ENCODE peak calls at places on chromosomes 7 and 10, in seven cellular contexts. Y is sigmoid colon; H is body of pancreas; P is breast epithelium; I is psoas muscle; S is CD8-positive, alpha-beta T cell; X is tibial nerve. B is an unnamed sample.

GRCh38 chr10:132709471-132709951 is 76.4 kb downstream of the NKX6-2 start:
- DNase-seq in Y (peak; percentile 59), H (no peak), P (no peak), I (no peak), S (no peak), X (no peak), B (no peak)

GRCh38 chr7:138608292-138608691 is 92.9 kb downstream of the SVOPL start:
- DNase-seq in Y (no peak), H (peak; percentile 68), P (no peak), I (no peak), S (no peak), X (no peak), B (no peak)

GRCh38 chr10:97762816-97763215 is 9.0 kb downstream of the SFRP5 start:
- DNase-seq in Y (peak; percentile 83), H (peak; percentile 84), P (no peak), I (no peak), S (no peak), X (peak; percentile 44), B (no peak)

GRCh38 chr7:83550100-83550499 is 98.8 kb downstream of the SEMA3E start:
- DNase-seq in Y (no peak), H (no peak), P (no peak), I (no peak), S (no peak), X (no peak), B (no peak)

GRCh38 chr10:23412223-23412622 is 26.7 kb upstream of the OTUD1 start:
- DNase-seq in Y (no peak), H (no peak), P (no peak), I (no peak), S (no peak), X (no peak), B (no peak)

GRCh38 chr10:103590744-103591291 is 97.3 kb downstream of the NEURL1 start:
- DNase-seq in Y (no peak), H (no peak), P (no peak), I (no peak), S (no peak), X (no peak), B (no peak)

GRCh38 chr7:112176693-112177415 is 29.3 kb downstream of the DOCK4 start:
- DNase-seq in Y (no peak), H (no peak), P (no peak), I (no peak), S (no peak), X (no peak), B (no peak)

GRCh38 chr7:140229591-140230516 is 53.1 kb upstream of the KDM7A start:
- DNase-seq in Y (no peak), H (peak; percentile 20), P (no peak), I (no peak), S (peak; percentile 88), X (no peak), B (peak; percentile 82)

GRCh38 chr10:131000244-131000643 is 311.3 kb downstream of the TCERG1L start:
- DNase-seq in Y (no peak), H (no peak), P (no peak), I (no peak), S (no peak), X (no peak), B (no peak)

GRCh38 chr7:87223666-87224065 is 4.1 kb upstream of the TMEM243 start:
- DNase-seq in Y (no peak), H (no peak), P (no peak), I (no peak), S (no peak), X (no peak), B (no peak)

GRCh38 chr10:99370993-99371392 is 41.8 kb downstream of the CNNM1 start:
- DNase-seq in Y (no peak), H (peak; percentile 24), P (no peak), I (no peak), S (no peak), X (no peak), B (no peak)

GRCh38 chr10:54983255-54983654 is 182.2 kb upstream of the PCDH15 start:
- DNase-seq in Y (no peak), H (no peak), P (no peak), I (no peak), S (no peak), X (no peak), B (no peak)

GRCh38 chr7:66804001-66804400 is 63.5 kb downstream of the RABGEF1 start:
- DNase-seq in Y (no peak), H (no peak), P (no peak), I (no peak), S (peak; percentile 1), X (no peak), B (no peak)

GRCh38 chr7:155508372-155509024 is 37.9 kb downstream of the CNPY1 start:
- DNase-seq in Y (no peak), H (no peak), P (no peak), I (no peak), S (no peak), X (no peak), B (no peak)

GRCh38 chr7:2614646-2615330 is 17.0 kb upstream of the TTYH3 start:
- DNase-seq in Y (no peak), H (no peak), P (no peak), I (no peak), S (no peak), X (no peak), B (no peak)

GRCh38 chr10:36354633-36355032 is 712.5 kb upstream of the FZD8 start:
- DNase-seq in Y (no peak), H (no peak), P (no peak), I (no peak), S (no peak), X (no peak), B (no peak)

GRCh38 chr10:77431209-77431611 is 206.4 kb downstream of the KCNMA1 start:
- DNase-seq in Y (no peak), H (no peak), P (no peak), I (no peak), S (no peak), X (no peak), B (no peak)

GRCh38 chr10:70970830-70971229 is 82.5 kb upstream of the PCBD1 start:
- DNase-seq in Y (no peak), H (no peak), P (no peak), I (no peak), S (no peak), X (no peak), B (no peak)

GRCh38 chr7:67593807-67594206 is 597.2 kb downstream of the TYW1 start:
- DNase-seq in Y (no peak), H (no peak), P (no peak), I (no peak), S (no peak), X (no peak), B (no peak)

GRCh38 chr7:47502240-47502877 is 79.6 kb downstream of the TNS3 start:
- DNase-seq in Y (no peak), H (no peak), P (no peak), I (no peak), S (no peak), X (no peak), B (no peak)

GRCh38 chr7:121344497-121344896 is 15.7 kb downstream of the WNT16 start:
- DNase-seq in Y (no peak), H (no peak), P (no peak), I (no peak), S (no peak), X (no peak), B (no peak)

GRCh38 chr7:11193131-11193867 is 219.6 kb downstream of the PHF14 start:
- DNase-seq in Y (no peak), H (peak; percentile 17), P (no peak), I (no peak), S (no peak), X (no peak), B (no peak)

DNA sequence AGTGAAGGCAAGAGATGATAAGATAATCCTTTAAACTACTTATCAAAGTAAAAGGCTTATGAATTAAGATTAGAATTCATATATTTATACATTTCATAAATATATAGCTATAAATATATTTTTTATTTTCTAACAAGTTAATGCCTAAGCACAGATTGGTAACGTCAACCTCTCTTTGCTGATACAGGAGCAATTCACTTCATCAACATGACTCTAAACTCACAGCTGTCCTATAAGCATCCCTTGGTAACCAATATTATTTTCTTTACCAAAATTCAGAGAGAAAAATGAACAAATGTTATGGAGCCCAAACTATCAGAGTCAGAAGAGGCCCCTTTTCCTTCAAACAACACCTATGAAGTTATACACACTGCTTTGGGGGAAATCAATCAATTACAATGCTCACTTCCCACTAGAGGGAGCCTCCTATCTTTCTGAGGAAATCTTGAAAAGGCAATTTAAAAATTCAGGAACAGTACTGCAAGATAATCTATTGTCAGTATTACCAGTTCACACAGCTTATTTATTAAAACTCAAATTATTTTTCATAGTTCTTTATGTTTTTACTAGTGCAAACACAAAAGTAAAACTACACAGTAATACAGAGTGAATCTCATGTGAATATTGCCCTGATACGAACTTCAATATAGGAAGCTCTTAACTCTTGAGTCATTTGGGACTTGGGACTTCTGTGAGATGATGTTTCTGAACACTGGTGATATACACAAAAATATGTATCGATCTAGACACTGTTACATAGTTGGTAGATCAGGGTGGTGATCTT is 51.0 kb upstream of the NOBOX start:
- DNase-seq in Y (no peak), H (no peak), P (no peak), I (no peak), S (no peak), X (no peak), B (no peak)
- TF ChIP-seq CTCF in Y (peak; percentile 19), H (no peak), P (no peak), I (peak; percentile 8), S (no peak), X (no peak), B (no peak)

GRCh38 chr10:128322106-128322505 is 195.9 kb upstream of the MKI67 start:
- DNase-seq in Y (no peak), H (no peak), P (no peak), I (no peak), S (no peak), X (no peak), B (no peak)
- H3K27me3 ChIP-seq in Y (no peaks in the 10 kb centered on the region), H (no peaks in the 10 kb centered on the region), P (no peaks in the 10 kb centered on the region), I (no peaks in the 10 kb centered on the region), S (no peaks in the 10 kb centered on the region), X (no peaks in the 10 kb centered on the region), B (peaks cover 4% of the 10 kb centered on the region)

GRCh38 chr10:8179081-8179480 is 124.6 kb downstream of the GATA3 start:
- DNase-seq in Y (no peak), H (no peak), P (no peak), I (no peak), S (no peak), X (no peak), B (no peak)
- TF ChIP-seq CTCF in Y (no peak), H (no peak), P (no peak), I (no peak), S (no peak), X (no peak), B (no peak)

GRCh38 chr7:1314908-1315450 is 82.3 kb downstream of the UNCX start:
- DNase-seq in Y (peak; percentile 40), H (no peak), P (no peak), I (no peak), S (no peak), X (no peak), B (no peak)
- H3K27me3 ChIP-seq in Y (no peaks in the 10 kb centered on the region), H (no peaks in the 10 kb centered on the region), P (no peaks in the 10 kb centered on the region), I (peaks cover 10% of the 10 kb centered on the region), S (no peaks in the 10 kb centered on the region), X (no peaks in the 10 kb centered on the region), B (no peaks in the 10 kb centered on the region)

B was measured in CD4-positive, alpha-beta T cell.